ENCODE peak calls at places on chromosomes 11 and 22, in nine cellular contexts. One of them, this sample, is unnamed.

GRCh38 chr11:118933486-118933885 is 7.8 kb upstream of the BCL9L start:
- DNase-seq in C1 segment of cervical spinal cord: no peak
- DNase-seq in myocyte: no peak
- DNase-seq in activated T-cell treated with anti-CD3 and anti-CD28 coated beads for 1 hour: no peak
- DNase-seq in brain microvascular endothelial cell: no peak
- DNase-seq in DMS 273 treated with DMSO at 0.1 percent for 48 hours: no peak
- DNase-seq in nephron progenitor cell: no peak
- DNase-seq in GM04504: no peak
- DNase-seq in BJ: no peak
- DNase-seq in this sample: no peak

GRCh38 chr11:88420165-88420781 is 82.7 kb upstream of the CTSC start:
- DNase-seq in C1 segment of cervical spinal cord: no peak
- DNase-seq in myocyte: peak
- DNase-seq in activated T-cell treated with anti-CD3 and anti-CD28 coated beads for 1 hour: no peak
- DNase-seq in brain microvascular endothelial cell: peak
- DNase-seq in DMS 273 treated with DMSO at 0.1 percent for 48 hours: no peak
- DNase-seq in nephron progenitor cell: no peak
- DNase-seq in GM04504: peak
- DNase-seq in BJ: peak
- DNase-seq in this sample: no peak

GRCh38 chr11:2940930-2941821 is 12.0 kb upstream of the PHLDA2 start:
- DNase-seq in C1 segment of cervical spinal cord: no peak
- DNase-seq in myocyte: peak
- DNase-seq in activated T-cell treated with anti-CD3 and anti-CD28 coated beads for 1 hour: no peak
- DNase-seq in brain microvascular endothelial cell: no peak
- DNase-seq in DMS 273 treated with DMSO at 0.1 percent for 48 hours: no peak
- DNase-seq in nephron progenitor cell: no peak
- DNase-seq in GM04504: no peak
- DNase-seq in BJ: no peak
- DNase-seq in this sample: no peak

GRCh38 chr22:31995046-31995445 is 48.0 kb upstream of the SLC5A1 start:
- DNase-seq in C1 segment of cervical spinal cord: no peak
- DNase-seq in myocyte: no peak
- DNase-seq in activated T-cell treated with anti-CD3 and anti-CD28 coated beads for 1 hour: no peak
- DNase-seq in brain microvascular endothelial cell: no peak
- DNase-seq in DMS 273 treated with DMSO at 0.1 percent for 48 hours: no peak
- DNase-seq in nephron progenitor cell: no peak
- DNase-seq in GM04504: no peak
- DNase-seq in BJ: no peak
- DNase-seq in this sample: no peak

GRCh38 chr11:12185914-12186313 is 75.5 kb downstream of the MICAL2 start:
- DNase-seq in C1 segment of cervical spinal cord: no peak
- DNase-seq in myocyte: peak
- DNase-seq in activated T-cell treated with anti-CD3 and anti-CD28 coated beads for 1 hour: no peak
- DNase-seq in brain microvascular endothelial cell: no peak
- DNase-seq in DMS 273 treated with DMSO at 0.1 percent for 48 hours: peak
- DNase-seq in nephron progenitor cell: no peak
- DNase-seq in GM04504: no peak
- DNase-seq in BJ: no peak
- DNase-seq in this sample: no peak

GRCh38 chr11:74025467-74026166 is 16.7 kb upstream of the UCP3 start:
- DNase-seq in C1 segment of cervical spinal cord: no peak
- DNase-seq in myocyte: no peak
- DNase-seq in activated T-cell treated with anti-CD3 and anti-CD28 coated beads for 1 hour: no peak
- DNase-seq in brain microvascular endothelial cell: peak
- DNase-seq in DMS 273 treated with DMSO at 0.1 percent for 48 hours: no peak
- DNase-seq in nephron progenitor cell: no peak
- DNase-seq in GM04504: peak
- DNase-seq in BJ: peak
- DNase-seq in this sample: no peak

GRCh38 chr22:27045103-27045940 is 387.9 kb downstream of the MIAT start:
- DNase-seq in C1 segment of cervical spinal cord: no peak
- DNase-seq in myocyte: peak
- DNase-seq in activated T-cell treated with anti-CD3 and anti-CD28 coated beads for 1 hour: no peak
- DNase-seq in brain microvascular endothelial cell: peak
- DNase-seq in DMS 273 treated with DMSO at 0.1 percent for 48 hours: peak
- DNase-seq in nephron progenitor cell: no peak
- DNase-seq in GM04504: peak
- DNase-seq in BJ: peak
- DNase-seq in this sample: no peak

GRCh38 chr11:120858740-120859139 is 165.2 kb upstream of the TBCEL start:
- DNase-seq in C1 segment of cervical spinal cord: no peak
- DNase-seq in myocyte: no peak
- DNase-seq in activated T-cell treated with anti-CD3 and anti-CD28 coated beads for 1 hour: no peak
- DNase-seq in brain microvascular endothelial cell: peak
- DNase-seq in DMS 273 treated with DMSO at 0.1 percent for 48 hours: no peak
- DNase-seq in nephron progenitor cell: no peak
- DNase-seq in GM04504: no peak
- DNase-seq in BJ: no peak
- DNase-seq in this sample: no peak

GRCh38 chr11:75735181-75735845 is 17.7 kb downstream of the MOGAT2 start:
- DNase-seq in C1 segment of cervical spinal cord: no peak
- DNase-seq in myocyte: no peak
- DNase-seq in activated T-cell treated with anti-CD3 and anti-CD28 coated beads for 1 hour: no peak
- DNase-seq in brain microvascular endothelial cell: no peak
- DNase-seq in DMS 273 treated with DMSO at 0.1 percent for 48 hours: no peak
- DNase-seq in nephron progenitor cell: no peak
- DNase-seq in GM04504: no peak
- DNase-seq in BJ: no peak
- DNase-seq in this sample: no peak

GRCh38 chr11:72618801-72619200 is 55.4 kb downstream of the PDE2A start:
- DNase-seq in C1 segment of cervical spinal cord: no peak
- DNase-seq in myocyte: no peak
- DNase-seq in activated T-cell treated with anti-CD3 and anti-CD28 coated beads for 1 hour: no peak
- DNase-seq in brain microvascular endothelial cell: no peak
- DNase-seq in DMS 273 treated with DMSO at 0.1 percent for 48 hours: no peak
- DNase-seq in nephron progenitor cell: no peak
- DNase-seq in GM04504: no peak
- DNase-seq in BJ: no peak
- DNase-seq in this sample: no peak

GRCh38 chr11:133844217-133844616 is 1.1 kb downstream of the SPATA19 start:
- DNase-seq in C1 segment of cervical spinal cord: no peak
- DNase-seq in myocyte: no peak
- DNase-seq in activated T-cell treated with anti-CD3 and anti-CD28 coated beads for 1 hour: no peak
- DNase-seq in brain microvascular endothelial cell: no peak
- DNase-seq in DMS 273 treated with DMSO at 0.1 percent for 48 hours: no peak
- DNase-seq in nephron progenitor cell: no peak
- DNase-seq in GM04504: no peak
- DNase-seq in BJ: no peak
- DNase-seq in this sample: no peak

GRCh38 chr22:27930246-27931060 is 11.4 kb upstream of the PITPNB start:
- DNase-seq in C1 segment of cervical spinal cord: no peak
- DNase-seq in myocyte: no peak
- DNase-seq in activated T-cell treated with anti-CD3 and anti-CD28 coated beads for 1 hour: no peak
- DNase-seq in brain microvascular endothelial cell: no peak
- DNase-seq in DMS 273 treated with DMSO at 0.1 percent for 48 hours: peak
- DNase-seq in nephron progenitor cell: no peak
- DNase-seq in GM04504: no peak
- DNase-seq in BJ: no peak
- DNase-seq in this sample: no peak

GRCh38 chr11:36146437-36146836 is 142.8 kb downstream of the COMMD9 start:
- DNase-seq in C1 segment of cervical spinal cord: no peak
- DNase-seq in myocyte: no peak
- DNase-seq in activated T-cell treated with anti-CD3 and anti-CD28 coated beads for 1 hour: no peak
- DNase-seq in brain microvascular endothelial cell: no peak
- DNase-seq in DMS 273 treated with DMSO at 0.1 percent for 48 hours: no peak
- DNase-seq in nephron progenitor cell: no peak
- DNase-seq in GM04504: no peak
- DNase-seq in BJ: no peak
- DNase-seq in this sample: no peak

GRCh38 chr11:73493838-73494598 is 103.9 kb downstream of the FAM168A start:
- DNase-seq in C1 segment of cervical spinal cord: no peak
- DNase-seq in myocyte: peak
- DNase-seq in activated T-cell treated with anti-CD3 and anti-CD28 coated beads for 1 hour: no peak
- DNase-seq in brain microvascular endothelial cell: peak
- DNase-seq in DMS 273 treated with DMSO at 0.1 percent for 48 hours: no peak
- DNase-seq in nephron progenitor cell: no peak
- DNase-seq in GM04504: peak
- DNase-seq in BJ: peak
- DNase-seq in this sample: no peak

GRCh38 chr11:3849297-3849874 is 6.1 kb upstream of the STIM1 start:
- DNase-seq in C1 segment of cervical spinal cord: no peak
- DNase-seq in myocyte: peak
- DNase-seq in activated T-cell treated with anti-CD3 and anti-CD28 coated beads for 1 hour: no peak
- DNase-seq in brain microvascular endothelial cell: peak
- DNase-seq in DMS 273 treated with DMSO at 0.1 percent for 48 hours: no peak
- DNase-seq in nephron progenitor cell: no peak
- DNase-seq in GM04504: no peak
- DNase-seq in BJ: no peak
- DNase-seq in this sample: no peak

GRCh38 chr11:59615132-59615636 is 390 bp downstream of the OSBP start:
- DNase-seq in C1 segment of cervical spinal cord: no peak
- DNase-seq in myocyte: peak
- DNase-seq in activated T-cell treated with anti-CD3 and anti-CD28 coated beads for 1 hour: peak
- DNase-seq in brain microvascular endothelial cell: peak
- DNase-seq in DMS 273 treated with DMSO at 0.1 percent for 48 hours: no peak
- DNase-seq in nephron progenitor cell: no peak
- DNase-seq in GM04504: no peak
- DNase-seq in BJ: no peak
- DNase-seq in this sample: no peak

GRCh38 chr11:75245356-75246005 is 4.9 kb downstream of the TPBGL start:
- DNase-seq in C1 segment of cervical spinal cord: no peak
- DNase-seq in myocyte: no peak
- DNase-seq in activated T-cell treated with anti-CD3 and anti-CD28 coated beads for 1 hour: no peak
- DNase-seq in brain microvascular endothelial cell: no peak
- DNase-seq in DMS 273 treated with DMSO at 0.1 percent for 48 hours: no peak
- DNase-seq in nephron progenitor cell: no peak
- DNase-seq in GM04504: no peak
- DNase-seq in BJ: no peak
- DNase-seq in this sample: no peak

GRCh38 chr11:2512431-2513407 is 67.9 kb downstream of the KCNQ1 start:
- DNase-seq in C1 segment of cervical spinal cord: no peak
- DNase-seq in myocyte: peak
- DNase-seq in activated T-cell treated with anti-CD3 and anti-CD28 coated beads for 1 hour: no peak
- DNase-seq in brain microvascular endothelial cell: no peak
- DNase-seq in DMS 273 treated with DMSO at 0.1 percent for 48 hours: no peak
- DNase-seq in nephron progenitor cell: no peak
- DNase-seq in GM04504: no peak
- DNase-seq in BJ: no peak
- DNase-seq in this sample: no peak

GRCh38 chr11:123182101-123182500 is 12.9 kb downstream of the CLMP start:
- DNase-seq in C1 segment of cervical spinal cord: no peak
- DNase-seq in myocyte: peak
- DNase-seq in activated T-cell treated with anti-CD3 and anti-CD28 coated beads for 1 hour: no peak
- DNase-seq in brain microvascular endothelial cell: no peak
- DNase-seq in DMS 273 treated with DMSO at 0.1 percent for 48 hours: no peak
- DNase-seq in nephron progenitor cell: no peak
- DNase-seq in GM04504: no peak
- DNase-seq in BJ: no peak
- DNase-seq in this sample: no peak

GRCh38 chr11:88631497-88631896 is 294.0 kb upstream of the CTSC start:
- DNase-seq in C1 segment of cervical spinal cord: no peak
- DNase-seq in myocyte: no peak
- DNase-seq in activated T-cell treated with anti-CD3 and anti-CD28 coated beads for 1 hour: no peak
- DNase-seq in brain microvascular endothelial cell: no peak
- DNase-seq in DMS 273 treated with DMSO at 0.1 percent for 48 hours: no peak
- DNase-seq in nephron progenitor cell: no peak
- DNase-seq in GM04504: no peak
- DNase-seq in BJ: no peak
- DNase-seq in this sample: no peak

GRCh38 chr11:104490182-104490581 is 326.2 kb upstream of the PDGFD start:
- DNase-seq in C1 segment of cervical spinal cord: no peak
- DNase-seq in myocyte: no peak
- DNase-seq in activated T-cell treated with anti-CD3 and anti-CD28 coated beads for 1 hour: no peak
- DNase-seq in brain microvascular endothelial cell: no peak
- DNase-seq in DMS 273 treated with DMSO at 0.1 percent for 48 hours: no peak
- DNase-seq in nephron progenitor cell: no peak
- DNase-seq in GM04504: no peak
- DNase-seq in BJ: no peak
- DNase-seq in this sample: no peak

GRCh38 chr22:19893363-19893762 is 38.7 kb upstream of the GNB1L start:
- DNase-seq in C1 segment of cervical spinal cord: no peak
- DNase-seq in myocyte: no peak
- DNase-seq in activated T-cell treated with anti-CD3 and anti-CD28 coated beads for 1 hour: no peak
- DNase-seq in brain microvascular endothelial cell: no peak
- DNase-seq in DMS 273 treated with DMSO at 0.1 percent for 48 hours: no peak
- DNase-seq in nephron progenitor cell: no peak
- DNase-seq in GM04504: no peak
- DNase-seq in BJ: no peak
- DNase-seq in this sample: no peak

This sample was measured in substantia nigra.